ENCODE peak calls at places on chromosomes 16 and 17, in nine cellular contexts. J is astrocyte of the spinal cord, N is A549, X is foreskin fibroblast, L is HCT116, G is IMR-90, U is psoas muscle, S is OCI-LY7, T is sigmoid colon. Y is an unnamed sample.

GRCh38 chr17:15119928-15120327 is 145.2 kb downstream of the PMP22 start:
- DNase-seq in L (no peak), G (no peak), T (no peak), U (no peak), S (no peak), N (no peak), J (no peak), X (peak; percentile 80), Y (peak; percentile 49)

GRCh38 chr16:15052747-15053476 is 3.0 kb downstream of the NTAN1 start:
- DNase-seq in G (no peak), N (no peak), X (no peak), U (no peak), S (no peak), L (no peak), J (no peak), T (no peak), Y (no peak)

GRCh38 chr17:74243013-74243755 is 29.8 kb downstream of the TTYH2 start:
- DNase-seq in X (no peak), L (no peak), U (no peak), S (no peak), N (no peak), G (no peak), T (no peak), J (no peak), Y (no peak)

GRCh38 chr17:15236281-15237105 is 28.6 kb downstream of the PMP22 start:
- DNase-seq in X (peak; percentile 52), U (no peak), S (no peak), T (no peak), J (no peak), G (peak; percentile 23), L (no peak), N (no peak), Y (no peak)

GRCh38 chr17:74744349-74744713 is 4.1 kb upstream of the NHERF1 start:
- DNase-seq in G (no peak), X (no peak), U (no peak), S (no peak), T (peak; percentile 15), L (no peak), N (no peak), J (no peak), Y (no peak)

GRCh38 chr16:526181-527014 is 1.1 kb upstream of the CAPN15 start:
- DNase-seq in X (peak; percentile 57), L (no peak), G (peak; percentile 40), U (no peak), N (no peak), S (peak; percentile 46), J (peak; percentile 35), T (peak; percentile 77), Y (no peak)

GRCh38 chr17:27354491-27355081 is 60.7 kb downstream of the WSB1 start:
- DNase-seq in U (no peak), G (no peak), S (peak; percentile 43), X (peak; percentile 39), J (no peak), L (no peak), T (no peak), N (no peak), Y (no peak)

GRCh38 chr17:82983510-82984248 is 95.7 kb upstream of the METRNL start:
- DNase-seq in T (no peak), N (no peak), U (no peak), X (no peak), L (no peak), G (no peak), J (no peak), S (no peak), Y (no peak)

GRCh38 chr17:34827008-34827407 is 134.3 kb downstream of the CCT6B start:
- DNase-seq in S (no peak), L (no peak), N (no peak), J (no peak), U (no peak), T (no peak), X (no peak), G (no peak), Y (no peak)

GRCh38 chr16:57231821-57232350 is 13.2 kb upstream of the ARL2BP start:
- DNase-seq in T (no peak), S (no peak), J (no peak), L (no peak), N (no peak), X (no peak), U (no peak), G (peak; percentile 1), Y (no peak)

GRCh38 chr17:44004077-44004760 is at the start of gene NAGS:
- DNase-seq in N (no peak), T (no peak), J (peak; percentile 45), U (peak; percentile 24), L (no peak), G (no peak), X (peak; percentile 91), S (no peak), Y (no peak)

GRCh38 chr16:56551796-56552738 is 12.8 kb upstream of the MT4 start:
- DNase-seq in U (no peak), L (no peak), N (no peak), X (no peak), T (peak; percentile 82), S (peak; percentile 63), J (no peak), G (no peak), Y (no peak)

GRCh38 chr17:46780003-46780373 is 38.5 kb downstream of the WNT3 start:
- DNase-seq in U (no peak), J (no peak), S (no peak), G (no peak), X (no peak), N (no peak), L (no peak), T (no peak), Y (no peak)

GRCh38 chr16:66515543-66516171 is 34.3 kb downstream of the TK2 start:
- DNase-seq in G (peak; percentile 37), S (peak; percentile 35), J (peak; percentile 69), X (peak; percentile 73), N (peak; percentile 44), L (no peak), U (no peak), T (peak; percentile 67), Y (no peak)

GRCh38 chr16:79902351-79902750 is 301.8 kb upstream of the MAF start:
- DNase-seq in G (no peak), S (no peak), J (peak; percentile 65), N (no peak), L (no peak), X (no peak), T (no peak), U (no peak), Y (no peak)

DNA sequence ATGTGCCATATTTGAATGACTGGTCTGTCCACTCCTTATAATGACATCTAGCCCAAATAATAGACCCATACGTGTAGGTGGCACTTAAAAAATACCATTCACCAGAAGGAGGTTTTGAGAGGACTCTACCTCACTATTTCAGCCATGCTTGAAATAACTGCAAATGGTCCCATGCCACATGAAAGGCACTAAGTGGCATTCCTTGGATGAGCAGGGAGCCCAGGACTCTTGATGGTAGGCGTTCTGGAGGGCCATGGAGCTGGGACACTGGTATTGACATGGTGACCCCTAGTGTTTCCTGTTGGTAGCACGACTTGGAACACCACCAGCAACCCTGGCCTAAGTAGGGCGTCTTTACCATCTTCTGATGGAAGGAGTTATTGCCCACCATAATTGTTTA is 148.7 kb upstream of the ZFHX3 start:
- DNase-seq in S (peak; percentile 31), G (peak; percentile 53), U (peak; percentile 63), N (peak; percentile 80), L (peak; percentile 54), J (peak; percentile 62), X (peak; percentile 56), T (peak; percentile 84), Y (no peak)
- TF ChIP-seq CTCF in S (peak; percentile 80), G (peak; percentile 60), U (peak; percentile 75), N (peak; percentile 58), L (peak; percentile 71), J (peak; percentile 67), X (peak; percentile 44), T (peak; percentile 53), Y (peak; percentile 60)

GRCh38 chr17:8311131-8311790 is 1.2 kb downstream of the ARHGEF15 start:
- DNase-seq in U (no peak), N (no peak), J (no peak), G (no peak), T (no peak), L (no peak), X (no peak), S (no peak), Y (no peak)
- H3K4me3 ChIP-seq in U (peak overlapping the region; percentile 54), N (no peak overlapping the region), J (no peak overlapping the region), G (no peak overlapping the region), T (peak overlapping the region; percentile 13), L (no peak overlapping the region), X (no peak overlapping the region), S (no peak overlapping the region), Y (no peak overlapping the region)

DNA sequence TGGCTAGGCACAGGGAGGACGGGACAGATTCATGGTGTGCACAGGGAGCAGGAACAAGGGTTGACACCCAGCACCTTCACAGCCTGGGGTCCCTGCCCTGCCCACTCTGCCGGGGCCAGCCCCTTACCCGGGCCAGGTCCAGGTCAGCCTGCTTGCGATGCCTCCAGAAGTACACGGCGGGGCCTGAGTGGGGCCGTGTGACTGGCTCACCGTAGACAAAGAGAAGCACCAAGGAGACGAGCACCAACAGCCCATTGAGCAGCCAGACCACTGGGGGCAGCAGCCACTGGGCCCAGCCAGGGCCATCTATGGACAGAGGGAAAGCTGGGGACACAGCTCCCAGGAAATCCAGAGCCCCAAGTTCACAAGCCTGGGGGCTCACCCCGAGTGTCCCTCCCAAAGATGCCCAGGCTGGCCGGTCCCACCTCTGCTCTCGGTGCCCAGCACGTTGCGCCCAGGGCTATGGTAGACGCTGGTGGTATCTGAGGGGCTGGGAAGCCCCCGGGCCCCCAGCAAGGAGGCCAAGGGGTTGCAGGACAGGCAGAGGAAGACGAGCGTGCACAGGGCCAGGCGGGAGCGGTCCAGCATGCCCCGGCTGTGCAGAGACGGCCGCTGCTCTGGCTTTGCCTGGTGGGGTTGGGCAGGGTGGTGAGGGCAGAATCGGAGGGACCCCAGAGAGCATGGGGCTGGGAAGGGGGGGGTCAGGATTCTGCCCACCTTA is 19.8 kb downstream of the SREBF1 start:
- DNase-seq in N (no peak), J (no peak), X (no peak), S (no peak), G (no peak), U (no peak), L (no peak), T (no peak), Y (no peak)
- TF ChIP-seq CTCF in N (peak; percentile 8), J (peak; percentile 13), X (no peak), S (no peak), G (no peak), U (no peak), L (no peak), T (no peak), Y (peak; percentile 15)

DNA sequence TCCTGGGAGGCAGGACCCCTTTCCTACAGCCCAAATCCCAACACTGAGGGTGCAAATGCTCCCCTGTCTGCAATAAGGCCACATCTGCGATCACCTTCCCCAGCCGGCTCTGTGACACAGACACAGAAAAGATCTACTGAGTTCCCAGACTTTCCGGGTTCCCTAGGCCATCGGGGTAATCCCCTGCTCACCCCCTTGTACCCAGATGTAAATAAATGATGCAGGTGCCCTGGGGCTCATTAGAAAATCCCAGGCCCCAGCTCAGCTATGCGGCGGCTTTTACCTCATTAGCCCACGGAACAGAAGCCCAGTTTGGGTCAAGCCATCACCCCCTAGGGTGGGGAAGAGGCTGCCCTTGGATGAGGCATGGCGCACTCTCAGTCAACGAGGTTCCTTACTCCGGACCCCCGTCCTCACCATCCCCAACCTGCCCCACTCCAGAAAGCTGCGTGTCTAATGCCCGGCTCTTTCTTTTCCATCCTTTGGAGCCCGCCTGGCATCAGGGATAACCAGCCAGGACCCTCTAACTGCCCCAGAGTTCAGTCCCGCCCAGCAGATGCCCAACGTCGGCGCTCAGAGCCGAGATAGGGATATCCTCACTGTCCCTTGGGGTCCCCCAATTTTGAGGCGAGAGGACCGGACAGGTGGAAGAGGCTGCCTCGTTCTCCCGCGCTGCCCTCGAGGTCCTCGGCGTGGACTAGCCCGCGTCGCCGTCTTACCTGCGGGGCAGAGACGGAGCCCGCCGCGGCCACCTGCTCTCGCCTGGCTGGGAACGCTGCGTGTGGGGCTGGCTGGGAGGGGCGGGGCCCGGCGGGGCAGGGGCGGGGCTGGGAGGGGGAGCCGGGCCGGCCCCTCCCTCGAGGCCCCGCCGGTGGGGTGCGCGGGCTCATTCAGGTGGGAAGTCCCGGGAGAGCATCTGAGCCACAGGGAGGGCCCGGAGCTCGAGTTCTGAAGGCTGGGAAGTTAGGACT is at the start of gene ZNF385C:
- DNase-seq in N (no peak), J (no peak), L (no peak), G (no peak), X (no peak), U (no peak), S (no peak), T (no peak), Y (no peak)
- H3K4me3 ChIP-seq in N (no peak within 1 kb of the TSS), J (no peak within 1 kb of the TSS), L (no peak within 1 kb of the TSS), G (no peak within 1 kb of the TSS), X (no peak within 1 kb of the TSS), U (peak within 1 kb of the TSS; percentile 38), S (no peak within 1 kb of the TSS), T (peak within 1 kb of the TSS; percentile 5), Y (no peak within 1 kb of the TSS)